ENCODE peak calls at places on chromosome 4, in eight cellular contexts. O, K, N, J, V, Y, D and I are unnamed samples.

GRCh38 chr4:128737098-128737513 is 72.4 kb upstream of the JADE1 start:
- DNase-seq in O (no peak), K (no peak), N (no peak), J (no peak), V (peak; percentile 80), Y (no peak), D (no peak), I (no peak)

GRCh38 chr4:99629962-99630554 is 27.6 kb downstream of the C4orf54 start:
- DNase-seq in O (no peak), K (no peak), N (no peak), J (no peak), V (no peak), Y (no peak), D (no peak), I (no peak)

GRCh38 chr4:153426207-153426886 is 39.8 kb upstream of the TMEM131L start:
- DNase-seq in O (no peak), K (no peak), N (no peak), J (no peak), V (no peak), Y (peak; percentile 24), D (no peak), I (no peak)

GRCh38 chr4:4384837-4385236 is 2.1 kb upstream of the NSG1 start:
- DNase-seq in O (peak; percentile 21), K (no peak), N (no peak), J (no peak), V (no peak), Y (peak; percentile 2), D (no peak), I (peak; percentile 55)

GRCh38 chr4:15344041-15344440 is 83.8 kb upstream of the C1QTNF7 start:
- DNase-seq in O (no peak), K (no peak), N (no peak), J (no peak), V (no peak), Y (peak; percentile 96), D (no peak), I (no peak)

GRCh38 chr4:184337907-184338306 is 120.2 kb upstream of the ENPP6 start:
- DNase-seq in O (no peak), K (no peak), N (no peak), J (no peak), V (no peak), Y (no peak), D (no peak), I (no peak)

GRCh38 chr4:137378393-137379290 is 153.7 kb downstream of the PCDH18 start:
- DNase-seq in O (no peak), K (no peak), N (no peak), J (no peak), V (no peak), Y (no peak), D (no peak), I (no peak)

GRCh38 chr4:147160908-147161513 is 215.3 kb upstream of the TTC29 start:
- DNase-seq in O (peak; percentile 51), K (peak; percentile 39), N (no peak), J (no peak), V (no peak), Y (peak; percentile 71), D (no peak), I (peak; percentile 17)

GRCh38 chr4:141569141-141569540 is 67.2 kb upstream of the IL15 start:
- DNase-seq in O (no peak), K (no peak), N (no peak), J (no peak), V (no peak), Y (peak; percentile 67), D (no peak), I (no peak)

GRCh38 chr4:13548059-13548983 is 4.0 kb upstream of the NKX3-2 start:
- DNase-seq in O (no peak), K (no peak), N (no peak), J (no peak), V (no peak), Y (no peak), D (no peak), I (peak; percentile 40)

GRCh38 chr4:6221296-6221850 is 21.0 kb upstream of the JAKMIP1 start:
- DNase-seq in O (no peak), K (no peak), N (no peak), J (no peak), V (peak; percentile 13), Y (no peak), D (no peak), I (no peak)

GRCh38 chr4:7829687-7830580 is 109.7 kb downstream of the AFAP1 start:
- DNase-seq in O (no peak), K (no peak), N (no peak), J (no peak), V (no peak), Y (no peak), D (no peak), I (no peak)

GRCh38 chr4:7828926-7829325 is 110.7 kb downstream of the AFAP1 start:
- DNase-seq in O (no peak), K (no peak), N (no peak), J (no peak), V (no peak), Y (peak; percentile 89), D (no peak), I (no peak)

GRCh38 chr4:7826909-7827306 is 112.8 kb downstream of the AFAP1 start:
- DNase-seq in O (no peak), K (no peak), N (no peak), J (no peak), V (no peak), Y (no peak), D (no peak), I (no peak)

GRCh38 chr4:7827566-7827965 is 112.1 kb downstream of the AFAP1 start:
- DNase-seq in O (no peak), K (no peak), N (no peak), J (no peak), V (no peak), Y (no peak), D (no peak), I (no peak)

GRCh38 chr4:7828011-7828720 is 111.5 kb downstream of the AFAP1 start:
- DNase-seq in O (no peak), K (no peak), N (peak; percentile 82), J (peak; percentile 26), V (peak; percentile 49), Y (peak; percentile 100), D (peak; percentile 42), I (no peak)
- TF ChIP-seq POLR2A in O (no peak), K (no peak), N (no peak), J (no peak), V (no peak), Y (peak; percentile 59), D (no peak), I (no peak)

DNA sequence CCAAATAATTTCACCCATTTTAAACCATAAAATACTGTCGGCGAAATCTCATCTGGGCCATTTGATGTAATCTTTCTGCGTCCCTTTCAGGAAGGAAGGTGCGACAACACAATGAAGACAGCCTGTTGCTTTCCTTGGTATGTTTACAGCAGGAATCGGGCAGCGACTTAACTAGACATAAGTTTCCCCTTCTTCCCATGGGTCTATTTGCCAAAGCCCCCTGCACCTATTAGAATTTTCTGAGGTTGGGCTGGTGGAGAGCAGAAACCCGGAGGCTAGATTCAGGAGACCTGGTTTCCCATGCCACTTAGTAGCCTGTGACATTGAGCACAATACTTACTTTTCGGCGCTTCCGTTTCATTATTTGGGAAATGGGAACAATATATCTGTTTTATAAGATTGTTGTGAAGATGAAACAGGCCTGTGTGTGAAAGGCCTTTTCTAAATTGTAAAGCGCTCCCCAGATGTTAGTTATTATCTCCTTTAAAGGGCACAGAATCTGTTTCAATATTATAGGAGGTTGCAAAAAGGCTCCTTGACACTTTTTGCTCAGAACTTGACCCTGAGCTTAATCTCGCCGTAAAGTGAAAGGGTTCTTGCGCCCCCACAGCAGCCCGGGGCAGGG is 552 bp upstream of the AFF1 start:
- DNase-seq in O (no peak), K (no peak), N (peak; percentile 14), J (peak; percentile 29), V (no peak), Y (no peak), D (no peak), I (no peak)
- TF ChIP-seq POLR2A in O (no peak), K (no peak), N (no peak), J (no peak), V (no peak), Y (no peak), D (no peak), I (no peak)

DNA sequence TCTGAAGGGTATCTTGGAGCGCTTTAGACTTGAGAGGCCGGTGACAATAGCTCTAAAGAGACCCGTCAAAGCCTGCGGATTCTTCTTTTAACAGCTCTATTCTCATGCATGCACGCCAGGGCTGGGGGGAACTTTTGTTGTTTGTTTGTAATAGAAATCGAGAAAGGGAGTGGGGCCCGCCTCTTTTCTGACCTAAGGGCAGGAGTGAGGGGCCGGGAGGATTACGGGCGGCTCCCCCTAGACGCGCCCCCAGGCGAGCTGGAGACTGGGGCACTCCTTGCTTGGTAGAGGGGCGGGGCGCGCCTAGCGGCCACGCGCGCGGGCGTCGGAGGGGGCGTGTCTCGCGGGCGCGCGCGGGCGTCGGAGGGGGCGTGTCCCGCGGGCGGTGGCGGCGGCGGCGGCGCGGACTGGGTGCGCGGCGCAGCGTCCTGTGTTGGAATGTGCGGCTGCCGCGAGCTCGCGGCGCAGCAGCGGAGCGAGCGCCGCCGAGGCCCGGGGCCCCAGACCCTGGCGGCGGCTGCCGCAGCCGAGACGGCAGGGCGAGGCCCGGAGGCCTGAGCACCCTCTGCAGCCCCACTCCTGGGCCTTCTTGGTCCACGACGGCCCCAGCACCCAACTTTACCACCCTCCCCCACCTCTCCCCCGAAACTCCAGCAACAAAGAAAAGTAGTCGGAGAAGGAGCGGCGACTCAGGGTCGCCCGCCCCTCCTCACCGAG is at the start of gene REST:
- DNase-seq in O (peak; percentile 52), K (peak; percentile 75), N (peak; percentile 69), J (peak; percentile 73), V (peak; percentile 84), Y (peak; percentile 52), D (peak; percentile 62), I (peak; percentile 48)
- TF ChIP-seq POLR2A in O (peak; percentile 28), K (peak; percentile 84), N (no peak), J (peak; percentile 51), V (no peak), Y (no peak), D (peak; percentile 23), I (peak; percentile 43)

GRCh38 chr4:151443247-151443646 is 34.3 kb downstream of the FHIP1A start:
- DNase-seq in O (no peak), K (no peak), N (no peak), J (no peak), V (no peak), Y (no peak), D (no peak), I (no peak)
- TF ChIP-seq POLR2A in O (no peak), K (no peak), N (no peak), J (no peak), V (no peak), Y (no peak), D (no peak), I (no peak)

GRCh38 chr4:176320340-176320975 is 692 bp downstream of the SPCS3 start:
- DNase-seq in O (peak; percentile 66), K (peak; percentile 93), N (peak; percentile 88), J (peak; percentile 79), V (peak; percentile 91), Y (peak; percentile 84), D (peak; percentile 77), I (peak; percentile 39)
- TF ChIP-seq POLR2A in O (peak; percentile 14), K (peak; percentile 23), N (no peak), J (peak; percentile 35), V (no peak), Y (peak; percentile 41), D (no peak), I (peak; percentile 25)